ENCODE peak calls at places on chromosomes 5 and 9, in nine cellular contexts. N, D, O, M, Y, S, Z, V and K are unnamed samples.

GRCh38 chr9:124593080-124594058 is 86.2 kb upstream of the NR5A1 start:
- DNase-seq in V (peak; percentile 28), O (no peak), Z (no peak), N (peak; percentile 65), D (peak; percentile 25), S (no peak), Y (no peak), M (no peak), K (peak; percentile 18)

GRCh38 chr9:134814598-134815215 is 65.9 kb upstream of the FCN2 start:
- DNase-seq in O (no peak), S (no peak), Z (no peak), Y (no peak), M (no peak), N (no peak), V (peak; percentile 72), D (peak; percentile 71), K (peak; percentile 40)

GRCh38 chr9:133199648-133200321 is 9.3 kb downstream of the OBP2B start:
- DNase-seq in Z (peak; percentile 55), N (no peak), S (no peak), D (no peak), V (peak; percentile 11), Y (no peak), M (no peak), O (no peak), K (no peak)

GRCh38 chr5:95728494-95729114 is 2.5 kb upstream of the RHOBTB3 start:
- DNase-seq in N (no peak), Y (no peak), O (no peak), V (no peak), M (no peak), D (peak; percentile 62), S (no peak), Z (no peak), K (peak; percentile 73)

GRCh38 chr9:85727500-85727899 is 14.3 kb downstream of the AGTPBP1 start:
- DNase-seq in D (peak; percentile 45), N (no peak), O (no peak), Y (no peak), Z (no peak), V (no peak), M (no peak), S (no peak), K (no peak)

GRCh38 chr5:11449217-11449616 is 455.0 kb downstream of the CTNND2 start:
- DNase-seq in N (no peak), Z (no peak), V (no peak), M (no peak), O (no peak), S (no peak), Y (no peak), D (no peak), K (no peak)

GRCh38 chr5:176361437-176362097 is at the start of gene KIAA1191:
- DNase-seq in D (peak; percentile 91), N (peak; percentile 94), S (peak; percentile 83), O (peak; percentile 58), Z (peak; percentile 84), Y (peak; percentile 95), M (peak; percentile 95), V (peak; percentile 86), K (peak; percentile 94)

GRCh38 chr5:78787763-78788162 is 139.2 kb upstream of the LHFPL2 start:
- DNase-seq in Z (no peak), S (no peak), D (no peak), N (no peak), V (peak; percentile 25), O (no peak), Y (no peak), M (no peak), K (no peak)

GRCh38 chr5:142906863-142907671 is 136.9 kb downstream of the ARHGAP26 start:
- DNase-seq in V (peak; percentile 90), M (no peak), S (no peak), Z (no peak), Y (no peak), D (peak; percentile 60), O (no peak), N (no peak), K (peak; percentile 90)

GRCh38 chr9:131180454-131180853 is 55.1 kb downstream of the NUP214 start:
- DNase-seq in D (peak; percentile 98), V (peak; percentile 89), M (no peak), Y (no peak), N (no peak), Z (no peak), S (no peak), O (no peak), K (peak; percentile 80)

GRCh38 chr9:72979405-72980100 is 26.7 kb upstream of the ALDH1A1 start:
- DNase-seq in M (no peak), N (no peak), O (no peak), D (no peak), Z (no peak), Y (no peak), V (no peak), S (no peak), K (no peak)

GRCh38 chr9:38160613-38161215 is 91.7 kb upstream of the SHB start:
- DNase-seq in O (peak; percentile 22), V (peak; percentile 55), Z (no peak), S (no peak), N (peak; percentile 79), D (peak; percentile 37), M (peak; percentile 71), Y (peak; percentile 66), K (peak; percentile 74)

GRCh38 chr9:122580360-122580759 is 2.8 kb downstream of the OR1L8 start:
- DNase-seq in V (peak; percentile 61), Y (no peak), O (no peak), N (no peak), D (peak; percentile 68), S (no peak), Z (no peak), M (no peak), K (peak; percentile 5)

GRCh38 chr5:45105491-45105994 is 296.8 kb downstream of the MRPS30 start:
- DNase-seq in Y (no peak), D (no peak), V (no peak), Z (no peak), S (no peak), O (no peak), M (no peak), N (no peak), K (no peak)

GRCh38 chr5:149303210-149303609 is 31.6 kb downstream of the AFAP1L1 start:
- DNase-seq in D (no peak), M (no peak), N (no peak), V (no peak), S (no peak), Z (no peak), Y (no peak), O (no peak), K (no peak)

GRCh38 chr5:81631124-81631523 is 119.8 kb downstream of the SSBP2 start:
- DNase-seq in Y (peak; percentile 94), M (peak; percentile 70), D (peak; percentile 6), O (no peak), V (no peak), Z (peak; percentile 94), N (no peak), S (no peak), K (peak; percentile 91)

GRCh38 chr9:134268308-134268724 is 57.9 kb upstream of the RXRA start:
- DNase-seq in Y (no peak), N (no peak), S (no peak), O (no peak), Z (peak; percentile 49), D (no peak), V (no peak), M (peak; percentile 67), K (no peak)